ENCODE peak calls at places on chromosomes 11 and 22, in ten cellular contexts. One of them, this sample, is unnamed.

GRCh38 chr11:123509737-123510578 is 79.9 kb downstream of the GRAMD1B start:
- DNase-seq in H54: peak
- DNase-seq in activated CD4-positive, alpha-beta T cell treated with anti-CD3 and anti-CD28 coated beads, Interleukin-2, amount 50 U/mL, for 24 hours: no peak
- DNase-seq in activated gamma-delta T cell: no peak
- DNase-seq in stimulated activated CD4-positive, alpha-beta T cell treated with anti-CD3 and anti-CD28 coated beads, Interleukin-2, amount 100 ng/mL, for 48 hours: no peak
- DNase-seq in hypothalamus: peak
- DNase-seq in skeletal muscle cell: peak
- DNase-seq in MV-4-11: no peak
- DNase-seq in GM13977: no peak
- DNase-seq in GM23338: peak
- DNase-seq in this sample: no peak

GRCh38 chr22:45945621-45946020 is 31.3 kb downstream of the WNT7B start:
- DNase-seq in activated CD4-positive, alpha-beta T cell treated with anti-CD3 and anti-CD28 coated beads, Interleukin-2, amount 50 U/mL, for 24 hours: no peak
- DNase-seq in GM13977: no peak
- DNase-seq in H54: no peak
- DNase-seq in activated gamma-delta T cell: no peak
- DNase-seq in skeletal muscle cell: no peak
- DNase-seq in GM23338: no peak
- DNase-seq in stimulated activated CD4-positive, alpha-beta T cell treated with anti-CD3 and anti-CD28 coated beads, Interleukin-2, amount 100 ng/mL, for 48 hours: no peak
- DNase-seq in MV-4-11: no peak
- DNase-seq in hypothalamus: no peak
- DNase-seq in this sample: no peak

GRCh38 chr11:115660072-115660805 is 156.0 kb upstream of the CADM1 start:
- DNase-seq in GM13977: no peak
- DNase-seq in stimulated activated CD4-positive, alpha-beta T cell treated with anti-CD3 and anti-CD28 coated beads, Interleukin-2, amount 100 ng/mL, for 48 hours: no peak
- DNase-seq in GM23338: peak
- DNase-seq in H54: no peak
- DNase-seq in activated CD4-positive, alpha-beta T cell treated with anti-CD3 and anti-CD28 coated beads, Interleukin-2, amount 50 U/mL, for 24 hours: no peak
- DNase-seq in hypothalamus: no peak
- DNase-seq in activated gamma-delta T cell: no peak
- DNase-seq in MV-4-11: no peak
- DNase-seq in skeletal muscle cell: no peak
- DNase-seq in this sample: no peak

GRCh38 chr11:3152471-3153110 is 12.5 kb downstream of the OSBPL5 start:
- DNase-seq in activated CD4-positive, alpha-beta T cell treated with anti-CD3 and anti-CD28 coated beads, Interleukin-2, amount 50 U/mL, for 24 hours: no peak
- DNase-seq in stimulated activated CD4-positive, alpha-beta T cell treated with anti-CD3 and anti-CD28 coated beads, Interleukin-2, amount 100 ng/mL, for 48 hours: no peak
- DNase-seq in skeletal muscle cell: no peak
- DNase-seq in hypothalamus: no peak
- DNase-seq in GM13977: no peak
- DNase-seq in H54: no peak
- DNase-seq in activated gamma-delta T cell: no peak
- DNase-seq in GM23338: no peak
- DNase-seq in MV-4-11: no peak
- DNase-seq in this sample: no peak

GRCh38 chr11:6630632-6631291 is 11.5 kb upstream of the TPP1 start:
- DNase-seq in activated CD4-positive, alpha-beta T cell treated with anti-CD3 and anti-CD28 coated beads, Interleukin-2, amount 50 U/mL, for 24 hours: no peak
- DNase-seq in GM13977: no peak
- DNase-seq in stimulated activated CD4-positive, alpha-beta T cell treated with anti-CD3 and anti-CD28 coated beads, Interleukin-2, amount 100 ng/mL, for 48 hours: no peak
- DNase-seq in skeletal muscle cell: no peak
- DNase-seq in MV-4-11: no peak
- DNase-seq in GM23338: peak
- DNase-seq in H54: no peak
- DNase-seq in hypothalamus: no peak
- DNase-seq in activated gamma-delta T cell: no peak
- DNase-seq in this sample: no peak

GRCh38 chr11:10864688-10865087 is 6.8 kb upstream of the ZBED5 start:
- DNase-seq in GM23338: no peak
- DNase-seq in GM13977: no peak
- DNase-seq in H54: no peak
- DNase-seq in activated gamma-delta T cell: no peak
- DNase-seq in activated CD4-positive, alpha-beta T cell treated with anti-CD3 and anti-CD28 coated beads, Interleukin-2, amount 50 U/mL, for 24 hours: no peak
- DNase-seq in skeletal muscle cell: no peak
- DNase-seq in hypothalamus: no peak
- DNase-seq in stimulated activated CD4-positive, alpha-beta T cell treated with anti-CD3 and anti-CD28 coated beads, Interleukin-2, amount 100 ng/mL, for 48 hours: no peak
- DNase-seq in MV-4-11: no peak
- DNase-seq in this sample: no peak

GRCh38 chr11:102289510-102290078 is 27.7 kb upstream of the BIRC3 start:
- DNase-seq in MV-4-11: no peak
- DNase-seq in stimulated activated CD4-positive, alpha-beta T cell treated with anti-CD3 and anti-CD28 coated beads, Interleukin-2, amount 100 ng/mL, for 48 hours: no peak
- DNase-seq in GM13977: no peak
- DNase-seq in activated gamma-delta T cell: no peak
- DNase-seq in hypothalamus: no peak
- DNase-seq in H54: no peak
- DNase-seq in GM23338: no peak
- DNase-seq in skeletal muscle cell: no peak
- DNase-seq in activated CD4-positive, alpha-beta T cell treated with anti-CD3 and anti-CD28 coated beads, Interleukin-2, amount 50 U/mL, for 24 hours: no peak
- DNase-seq in this sample: no peak

GRCh38 chr22:23827351-23827995 is 11.3 kb downstream of the DERL3 start:
- DNase-seq in activated gamma-delta T cell: no peak
- DNase-seq in skeletal muscle cell: no peak
- DNase-seq in GM23338: no peak
- DNase-seq in MV-4-11: no peak
- DNase-seq in hypothalamus: no peak
- DNase-seq in GM13977: no peak
- DNase-seq in stimulated activated CD4-positive, alpha-beta T cell treated with anti-CD3 and anti-CD28 coated beads, Interleukin-2, amount 100 ng/mL, for 48 hours: no peak
- DNase-seq in H54: no peak
- DNase-seq in activated CD4-positive, alpha-beta T cell treated with anti-CD3 and anti-CD28 coated beads, Interleukin-2, amount 50 U/mL, for 24 hours: no peak
- DNase-seq in this sample: no peak

GRCh38 chr11:69317401-69318092 is 23.6 kb downstream of the MYEOV start:
- DNase-seq in hypothalamus: no peak
- DNase-seq in GM23338: no peak
- DNase-seq in H54: no peak
- DNase-seq in MV-4-11: no peak
- DNase-seq in skeletal muscle cell: no peak
- DNase-seq in stimulated activated CD4-positive, alpha-beta T cell treated with anti-CD3 and anti-CD28 coated beads, Interleukin-2, amount 100 ng/mL, for 48 hours: no peak
- DNase-seq in activated gamma-delta T cell: no peak
- DNase-seq in GM13977: no peak
- DNase-seq in activated CD4-positive, alpha-beta T cell treated with anti-CD3 and anti-CD28 coated beads, Interleukin-2, amount 50 U/mL, for 24 hours: no peak
- DNase-seq in this sample: no peak

GRCh38 chr11:64379817-64380709 is 21.1 kb downstream of the RPS6KA4 start:
- DNase-seq in MV-4-11: no peak
- DNase-seq in activated CD4-positive, alpha-beta T cell treated with anti-CD3 and anti-CD28 coated beads, Interleukin-2, amount 50 U/mL, for 24 hours: no peak
- DNase-seq in GM13977: no peak
- DNase-seq in skeletal muscle cell: no peak
- DNase-seq in H54: no peak
- DNase-seq in hypothalamus: no peak
- DNase-seq in activated gamma-delta T cell: no peak
- DNase-seq in GM23338: peak
- DNase-seq in stimulated activated CD4-positive, alpha-beta T cell treated with anti-CD3 and anti-CD28 coated beads, Interleukin-2, amount 100 ng/mL, for 48 hours: no peak
- DNase-seq in this sample: no peak

GRCh38 chr11:115303929-115304328 is 200.3 kb downstream of the CADM1 start:
- DNase-seq in activated gamma-delta T cell: no peak
- DNase-seq in MV-4-11: no peak
- DNase-seq in stimulated activated CD4-positive, alpha-beta T cell treated with anti-CD3 and anti-CD28 coated beads, Interleukin-2, amount 100 ng/mL, for 48 hours: no peak
- DNase-seq in activated CD4-positive, alpha-beta T cell treated with anti-CD3 and anti-CD28 coated beads, Interleukin-2, amount 50 U/mL, for 24 hours: no peak
- DNase-seq in skeletal muscle cell: no peak
- DNase-seq in GM23338: no peak
- DNase-seq in hypothalamus: no peak
- DNase-seq in H54: no peak
- DNase-seq in GM13977: no peak
- DNase-seq in this sample: no peak

GRCh38 chr11:72395993-72396392 is 38.3 kb downstream of the CLPB start:
- DNase-seq in activated gamma-delta T cell: no peak
- DNase-seq in GM13977: no peak
- DNase-seq in H54: no peak
- DNase-seq in hypothalamus: peak
- DNase-seq in stimulated activated CD4-positive, alpha-beta T cell treated with anti-CD3 and anti-CD28 coated beads, Interleukin-2, amount 100 ng/mL, for 48 hours: no peak
- DNase-seq in skeletal muscle cell: no peak
- DNase-seq in activated CD4-positive, alpha-beta T cell treated with anti-CD3 and anti-CD28 coated beads, Interleukin-2, amount 50 U/mL, for 24 hours: no peak
- DNase-seq in MV-4-11: no peak
- DNase-seq in GM23338: no peak
- DNase-seq in this sample: no peak

GRCh38 chr11:65696802-65697552 is 15.1 kb upstream of the KAT5 start:
- DNase-seq in MV-4-11: no peak
- DNase-seq in skeletal muscle cell: no peak
- DNase-seq in activated CD4-positive, alpha-beta T cell treated with anti-CD3 and anti-CD28 coated beads, Interleukin-2, amount 50 U/mL, for 24 hours: no peak
- DNase-seq in H54: no peak
- DNase-seq in GM13977: no peak
- DNase-seq in GM23338: no peak
- DNase-seq in hypothalamus: no peak
- DNase-seq in activated gamma-delta T cell: no peak
- DNase-seq in stimulated activated CD4-positive, alpha-beta T cell treated with anti-CD3 and anti-CD28 coated beads, Interleukin-2, amount 100 ng/mL, for 48 hours: no peak
- DNase-seq in this sample: no peak

GRCh38 chr11:47510231-47510630 is 42.7 kb downstream of the CELF1 start:
- DNase-seq in activated CD4-positive, alpha-beta T cell treated with anti-CD3 and anti-CD28 coated beads, Interleukin-2, amount 50 U/mL, for 24 hours: no peak
- DNase-seq in skeletal muscle cell: no peak
- DNase-seq in activated gamma-delta T cell: no peak
- DNase-seq in H54: no peak
- DNase-seq in MV-4-11: no peak
- DNase-seq in hypothalamus: no peak
- DNase-seq in stimulated activated CD4-positive, alpha-beta T cell treated with anti-CD3 and anti-CD28 coated beads, Interleukin-2, amount 100 ng/mL, for 48 hours: no peak
- DNase-seq in GM13977: no peak
- DNase-seq in GM23338: no peak
- DNase-seq in this sample: no peak

GRCh38 chr11:45071232-45071631 is 75.2 kb upstream of the PRDM11 start:
- DNase-seq in activated gamma-delta T cell: no peak
- DNase-seq in skeletal muscle cell: no peak
- DNase-seq in stimulated activated CD4-positive, alpha-beta T cell treated with anti-CD3 and anti-CD28 coated beads, Interleukin-2, amount 100 ng/mL, for 48 hours: no peak
- DNase-seq in hypothalamus: no peak
- DNase-seq in activated CD4-positive, alpha-beta T cell treated with anti-CD3 and anti-CD28 coated beads, Interleukin-2, amount 50 U/mL, for 24 hours: no peak
- DNase-seq in H54: no peak
- DNase-seq in GM23338: no peak
- DNase-seq in MV-4-11: no peak
- DNase-seq in GM13977: no peak
- DNase-seq in this sample: no peak

GRCh38 chr22:45454260-45454659 is 40.8 kb downstream of the RIBC2 start:
- DNase-seq in stimulated activated CD4-positive, alpha-beta T cell treated with anti-CD3 and anti-CD28 coated beads, Interleukin-2, amount 100 ng/mL, for 48 hours: no peak
- DNase-seq in skeletal muscle cell: no peak
- DNase-seq in activated CD4-positive, alpha-beta T cell treated with anti-CD3 and anti-CD28 coated beads, Interleukin-2, amount 50 U/mL, for 24 hours: no peak
- DNase-seq in GM23338: no peak
- DNase-seq in GM13977: no peak
- DNase-seq in activated gamma-delta T cell: no peak
- DNase-seq in H54: no peak
- DNase-seq in hypothalamus: no peak
- DNase-seq in MV-4-11: no peak
- DNase-seq in this sample: no peak

GRCh38 chr22:19260804-19261203 is 30.7 kb downstream of the CLTCL1 start:
- DNase-seq in stimulated activated CD4-positive, alpha-beta T cell treated with anti-CD3 and anti-CD28 coated beads, Interleukin-2, amount 100 ng/mL, for 48 hours: no peak
- DNase-seq in hypothalamus: no peak
- DNase-seq in GM13977: no peak
- DNase-seq in GM23338: no peak
- DNase-seq in H54: no peak
- DNase-seq in skeletal muscle cell: no peak
- DNase-seq in MV-4-11: no peak
- DNase-seq in activated gamma-delta T cell: no peak
- DNase-seq in activated CD4-positive, alpha-beta T cell treated with anti-CD3 and anti-CD28 coated beads, Interleukin-2, amount 50 U/mL, for 24 hours: no peak
- DNase-seq in this sample: no peak

This sample was measured in stimulated activated naive CD8-positive, alpha-beta T cell treated with anti-CD3 and anti-CD28 coated beads, Interleukin-15, amount 100 ng/mL, for 72 hours.